ENCODE peak calls at places on chromosomes 2 and 18, in ten cellular contexts. K, D, A, Q, E, O, Z, L, I and N are unnamed samples.

GRCh38 chr2:213149332-213149875 is 2.0 kb downstream of the IKZF2 start:
- DNase-seq in K (no peak), D (no peak), A (no peak), Q (no peak), E (no peak), O (no peak), Z (peak; percentile 16), L (no peak), I (no peak), N (no peak)

GRCh38 chr2:182915369-182916326 is 49.2 kb upstream of the FRZB start:
- DNase-seq in K (peak; percentile 71), D (peak; percentile 35), A (no peak), Q (no peak), E (no peak), O (no peak), Z (peak; percentile 87), L (peak; percentile 19), I (no peak), N (peak; percentile 58)

GRCh38 chr2:169184074-169184473 is 114.7 kb downstream of the DHRS9 start:
- DNase-seq in K (no peak), D (no peak), A (no peak), Q (no peak), E (no peak), O (no peak), Z (peak; percentile 10), L (no peak), I (no peak), N (no peak)

GRCh38 chr18:66994790-66995189 is 390.9 kb upstream of the CDH19 start:
- DNase-seq in K (no peak), D (no peak), A (no peak), Q (no peak), E (no peak), O (no peak), Z (no peak), L (no peak), I (no peak), N (no peak)

GRCh38 chr18:47826157-47827074 is 104.0 kb downstream of the SMAD2 start:
- DNase-seq in K (no peak), D (no peak), A (no peak), Q (no peak), E (no peak), O (no peak), Z (no peak), L (no peak), I (no peak), N (no peak)

GRCh38 chr2:119760237-119760807 is 600 bp downstream of the PTPN4 start:
- DNase-seq in K (no peak), D (no peak), A (no peak), Q (peak; percentile 50), E (peak; percentile 70), O (no peak), Z (no peak), L (no peak), I (no peak), N (peak; percentile 79)

GRCh38 chr2:159155791-159156190 is 130.7 kb downstream of the WDSUB1 start:
- DNase-seq in K (no peak), D (no peak), A (no peak), Q (no peak), E (no peak), O (no peak), Z (no peak), L (no peak), I (no peak), N (no peak)

GRCh38 chr2:105179469-105180372 is 61.8 kb upstream of the GPR45 start:
- DNase-seq in K (no peak), D (peak; percentile 50), A (no peak), Q (peak; percentile 8), E (no peak), O (no peak), Z (peak; percentile 69), L (peak; percentile 29), I (no peak), N (no peak)

GRCh38 chr18:49907346-49907929 is 94.1 kb upstream of the ACAA2 start:
- DNase-seq in K (no peak), D (no peak), A (no peak), Q (no peak), E (no peak), O (no peak), Z (no peak), L (peak; percentile 30), I (no peak), N (no peak)

GRCh38 chr2:203326355-203326754 is 1.8 kb upstream of the ABI2 start:
- DNase-seq in K (no peak), D (no peak), A (no peak), Q (no peak), E (no peak), O (no peak), Z (no peak), L (no peak), I (no peak), N (no peak)